ENCODE peak calls at places on chromosome 16, in five cellular contexts. K is prostate gland, P is mammary epithelial cell, S is mesenchymal stem cell, Q is HL-60. A is an unnamed sample.

GRCh38 chr16:23491490-23492391 is 18.6 kb downstream of the GGA2 start:
- DNase-seq in P (peak), Q (no peak), S (no peak), K (peak), A (no peak)

GRCh38 chr16:26252598-26252997 is 560.8 kb downstream of the HS3ST4 start:
- DNase-seq in Q (no peak), P (no peak), K (no peak), S (no peak), A (no peak)

GRCh38 chr16:20814761-20815160 is 8.4 kb downstream of the REXO5 start:
- DNase-seq in P (no peak), K (no peak), S (no peak), Q (no peak), A (no peak)

GRCh38 chr16:886802-887731 is 83.7 kb downstream of the LMF1 start:
- DNase-seq in Q (no peak), S (no peak), K (no peak), P (no peak), A (no peak)

GRCh38 chr16:19672378-19672777 is 45.6 kb downstream of the KNOP1 start:
- DNase-seq in K (no peak), Q (no peak), S (no peak), P (no peak), A (no peak)

GRCh38 chr16:20792216-20792615 is 14.1 kb downstream of the ERI2 start:
- DNase-seq in Q (no peak), P (no peak), K (no peak), S (no peak), A (no peak)

GRCh38 chr16:71883193-71883848 is 661 bp downstream of the ZNF821 start:
- DNase-seq in K (peak), Q (no peak), S (peak), P (peak), A (peak)

GRCh38 chr16:66928702-66929388 is 3.5 kb upstream of the RRAD start:
- DNase-seq in K (no peak), Q (no peak), P (peak), S (peak), A (no peak)

GRCh38 chr16:1310832-1311200 is 1.4 kb downstream of the UBE2I start:
- DNase-seq in K (no peak), S (peak), P (no peak), Q (no peak), A (no peak)

GRCh38 chr16:23504453-23505179 is 5.7 kb downstream of the GGA2 start:
- DNase-seq in Q (peak), P (peak), S (peak), K (no peak), A (peak)

GRCh38 chr16:73151225-73151624 is 103.3 kb upstream of the ZFHX3 start:
- DNase-seq in P (no peak), Q (no peak), S (no peak), K (no peak), A (no peak)

GRCh38 chr16:65583498-65583897 is 461.6 kb upstream of the CDH11 start:
- DNase-seq in Q (no peak), S (no peak), P (no peak), K (no peak), A (no peak)

GRCh38 chr16:72111653-72112451 is 18.2 kb downstream of the DHX38 start:
- DNase-seq in S (no peak), Q (no peak), K (no peak), P (no peak), A (no peak)

GRCh38 chr16:74372953-74373846 is 2.9 kb upstream of the NPIPB15 start:
- DNase-seq in P (no peak), K (no peak), S (no peak), Q (no peak), A (no peak)

GRCh38 chr16:81873843-81874752 is 95.0 kb downstream of the PLCG2 start:
- DNase-seq in Q (no peak), K (peak), S (peak), P (peak), A (no peak)

GRCh38 chr16:80804061-80804450 is 342 bp downstream of the CDYL2 start:
- DNase-seq in S (peak), K (peak), P (peak), Q (no peak), A (peak)

GRCh38 chr16:11556214-11556819 is 30.4 kb downstream of the LITAF start:
- DNase-seq in Q (no peak), S (no peak), K (no peak), P (no peak), A (no peak)

GRCh38 chr16:30054959-30055553 is 10.5 kb upstream of the ALDOA start:
- DNase-seq in S (peak), Q (no peak), K (peak), P (peak), A (no peak)

GRCh38 chr16:71929048-71929447 is 33.7 kb downstream of the IST1 start:
- DNase-seq in S (peak), Q (no peak), K (no peak), P (no peak), A (no peak)

GRCh38 chr16:85878407-85878806 is 20.6 kb upstream of the IRF8 start:
- DNase-seq in S (no peak), P (no peak), Q (no peak), K (no peak), A (no peak)

GRCh38 chr16:28010671-28011070 is 52.8 kb downstream of the GSG1L start:
- DNase-seq in P (no peak), Q (peak), K (no peak), S (no peak), A (no peak)

GRCh38 chr16:74903095-74903494 is 81.8 kb downstream of the WDR59 start:
- DNase-seq in Q (no peak), K (no peak), S (no peak), P (no peak), A (no peak)

GRCh38 chr16:14455577-14455976 is 174.5 kb downstream of the PARN start:
- DNase-seq in S (peak), Q (no peak), K (no peak), P (no peak), A (no peak)

DNA sequence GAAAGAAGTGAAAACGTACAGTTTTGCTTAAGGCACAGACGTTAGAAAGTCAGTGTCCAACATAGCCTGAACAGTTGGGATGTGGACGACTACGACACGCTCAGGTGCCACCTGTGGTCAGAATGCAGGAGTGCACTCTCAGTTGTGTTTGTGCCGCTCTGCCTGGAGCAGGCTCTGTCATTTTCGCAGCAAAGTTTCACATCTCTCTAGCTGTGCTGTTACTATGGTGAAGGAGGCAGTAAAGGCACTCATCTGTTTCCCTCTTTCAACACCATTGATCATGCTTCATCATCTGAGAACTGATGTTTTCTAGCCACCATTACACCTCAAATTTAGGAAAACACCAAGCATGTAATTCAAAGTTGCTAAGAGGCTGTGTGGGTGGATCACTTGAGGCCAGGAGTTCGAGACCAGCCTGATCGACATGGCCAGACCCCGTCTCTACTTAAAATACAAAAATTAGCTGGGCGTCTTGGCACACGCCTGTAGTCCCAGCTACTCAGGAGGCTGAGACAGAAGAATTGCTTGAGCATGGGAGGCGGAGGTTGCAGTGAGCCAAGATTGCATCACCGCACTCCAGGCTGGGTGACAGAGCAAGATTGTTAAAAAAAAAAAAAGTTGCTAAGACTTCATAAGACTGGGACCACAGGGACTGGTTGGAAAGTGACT is 44.9 kb upstream of the DNAJA2 start:
- DNase-seq in K (peak), P (peak), Q (peak), S (peak), A (no peak)
- H3K27ac ChIP-seq in K (no peak), P (no peak), Q (no peak), S (no peak), A (no peak)

DNA sequence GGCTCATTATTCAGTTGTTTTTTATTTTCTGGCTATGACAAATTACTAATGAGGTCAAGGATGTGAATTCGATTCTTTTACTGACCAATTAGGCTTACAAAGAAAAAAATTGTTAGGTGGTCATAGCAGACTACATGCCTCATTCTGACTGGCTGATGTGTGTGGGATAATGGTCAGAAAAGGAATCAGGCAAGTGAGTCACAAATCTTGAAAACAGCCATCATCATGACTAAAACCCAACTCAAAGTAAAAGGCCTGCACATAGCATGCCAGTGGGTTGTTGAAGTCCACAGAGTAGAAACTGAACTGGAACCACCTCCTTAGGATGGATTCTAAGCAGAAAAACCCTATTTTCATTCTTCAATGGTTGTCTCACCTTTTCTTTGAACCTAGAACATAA is 8.6 kb downstream of the RPGRIP1L start:
- DNase-seq in K (no peak), P (peak), Q (no peak), S (peak), A (no peak)
- H3K27ac ChIP-seq in K (no peak), P (no peak), Q (no peak), S (no peak), A (no peak)

DNA sequence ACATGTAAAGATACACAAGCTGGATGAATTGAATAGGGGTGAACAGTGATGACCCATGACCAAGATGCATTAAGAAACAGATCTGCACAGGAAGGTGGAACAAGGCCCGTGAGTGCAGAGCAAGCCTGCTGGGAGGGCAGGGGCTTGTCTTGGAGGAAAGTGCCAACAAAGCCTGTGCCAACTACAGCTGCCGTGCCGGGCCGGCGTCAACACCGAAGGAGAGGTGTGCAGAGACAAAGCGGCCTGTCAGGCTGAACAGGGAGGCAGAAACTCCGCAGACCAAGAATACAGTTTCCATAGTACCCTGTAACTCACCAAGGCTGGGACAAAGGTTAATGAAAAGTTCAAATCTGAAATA is 46.7 kb downstream of the ANKRD11 start:
- DNase-seq in Q (no peak), P (no peak), S (no peak), K (peak), A (no peak)
- H3K27ac ChIP-seq in Q (no peak), P (peak), S (peak), K (peak), A (no peak)

GRCh38 chr16:50265260-50265659 is 1.1 kb upstream of the ADCY7 start:
- DNase-seq in P (no peak), Q (no peak), K (no peak), S (peak), A (no peak)

GRCh38 chr16:50267151-50267631 is 840 bp downstream of the ADCY7 start:
- DNase-seq in P (no peak), Q (no peak), S (no peak), K (no peak), A (no peak)

GRCh38 chr16:50267651-50268050 is 1.3 kb downstream of the ADCY7 start:
- DNase-seq in P (no peak), Q (no peak), K (no peak), S (no peak), A (no peak)

GRCh38 chr16:50265716-50266336 is 525 bp upstream of the ADCY7 start:
- DNase-seq in Q (no peak), K (no peak), S (no peak), P (no peak), A (no peak)

GRCh38 chr16:50266337-50267091 is at the start of gene ADCY7:
- DNase-seq in Q (no peak), S (peak), P (peak), K (no peak), A (peak)
- H3K27ac ChIP-seq in Q (peak), S (peak), P (no peak), K (no peak), A (peak)

GRCh38 chr16:83882118-83882879 is 16.6 kb upstream of the MLYCD start:
- DNase-seq in P (no peak), K (no peak), S (no peak), Q (no peak), A (no peak)
- H3K27ac ChIP-seq in P (no peak), K (no peak), S (no peak), Q (no peak), A (no peak)

GRCh38 chr16:67945392-67945933 is 1.5 kb upstream of the LCAT start:
- DNase-seq in P (no peak), K (no peak), Q (no peak), S (no peak), A (no peak)

GRCh38 chr16:67946966-67947558 is 3.1 kb upstream of the LCAT start:
- DNase-seq in P (no peak), K (no peak), S (no peak), Q (no peak), A (no peak)

GRCh38 chr16:67944690-67945391 is 921 bp upstream of the LCAT start:
- DNase-seq in P (no peak), Q (no peak), K (no peak), S (no peak), A (no peak)

GRCh38 chr16:67948015-67948414 is 4.1 kb upstream of the LCAT start:
- DNase-seq in K (no peak), S (no peak), Q (no peak), P (no peak), A (no peak)

DNA sequence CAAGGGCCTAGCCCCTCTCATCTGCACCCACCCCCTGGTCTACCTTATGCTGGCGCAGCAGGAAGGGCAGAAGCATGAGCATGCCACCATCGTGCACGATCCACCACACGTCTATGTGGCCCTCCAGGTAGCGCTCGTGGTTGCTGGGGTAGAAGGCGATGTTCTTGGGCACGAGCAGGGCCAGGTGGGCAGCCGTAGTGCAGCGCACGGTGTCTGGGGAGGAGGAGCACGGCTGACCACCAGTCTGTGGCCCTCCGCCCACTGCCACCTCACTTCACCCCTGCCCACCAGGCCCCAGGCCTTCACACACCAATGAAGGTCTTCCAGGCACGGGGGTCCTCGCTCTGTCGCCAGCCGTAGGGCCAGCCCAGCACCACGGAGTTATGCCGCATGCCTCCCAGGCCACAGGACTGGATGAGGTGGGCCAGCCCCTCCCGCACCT is 2.2 kb upstream of the LCAT start:
- DNase-seq in K (no peak), Q (no peak), P (no peak), S (no peak), A (no peak)
- H3K27ac ChIP-seq in K (no peak), Q (no peak), P (no peak), S (no peak), A (no peak)

GRCh38 chr16:3158498-3159314 is 23.9 kb downstream of the ZNF213 start:
- DNase-seq in Q (peak), K (peak), P (peak), S (peak), A (peak)

GRCh38 chr16:3165111-3165822 is 22.7 kb upstream of the OR1F1 start:
- DNase-seq in K (no peak), S (no peak), P (no peak), Q (no peak), A (no peak)

GRCh38 chr16:3158014-3158497 is 23.2 kb downstream of the ZNF213 start:
- DNase-seq in S (peak), Q (no peak), P (peak), K (peak), A (no peak)

GRCh38 chr16:3164121-3164991 is 23.6 kb upstream of the OR1F1 start:
- DNase-seq in P (no peak), S (no peak), Q (no peak), K (no peak), A (no peak)

GRCh38 chr16:3161235-3162018 is 26.6 kb upstream of the OR1F1 start:
- DNase-seq in Q (no peak), P (no peak), K (no peak), S (no peak), A (no peak)
- H3K27ac ChIP-seq in Q (no peak), P (no peak), K (no peak), S (no peak), A (no peak)

GRCh38 chr16:58045096-58045495 is 19.5 kb downstream of the MMP15 start:
- DNase-seq in S (no peak), Q (no peak), K (no peak), P (no peak), A (no peak)

GRCh38 chr16:58044266-58045019 is 18.9 kb downstream of the MMP15 start:
- DNase-seq in Q (no peak), P (no peak), K (no peak), S (no peak), A (no peak)

GRCh38 chr16:58047557-58048348 is 22.2 kb downstream of the MMP15 start:
- DNase-seq in Q (no peak), K (no peak), S (no peak), P (no peak), A (no peak)

GRCh38 chr16:58046936-58047335 is 21.4 kb downstream of the MMP15 start:
- DNase-seq in S (no peak), P (no peak), Q (no peak), K (no peak), A (no peak)

DNA sequence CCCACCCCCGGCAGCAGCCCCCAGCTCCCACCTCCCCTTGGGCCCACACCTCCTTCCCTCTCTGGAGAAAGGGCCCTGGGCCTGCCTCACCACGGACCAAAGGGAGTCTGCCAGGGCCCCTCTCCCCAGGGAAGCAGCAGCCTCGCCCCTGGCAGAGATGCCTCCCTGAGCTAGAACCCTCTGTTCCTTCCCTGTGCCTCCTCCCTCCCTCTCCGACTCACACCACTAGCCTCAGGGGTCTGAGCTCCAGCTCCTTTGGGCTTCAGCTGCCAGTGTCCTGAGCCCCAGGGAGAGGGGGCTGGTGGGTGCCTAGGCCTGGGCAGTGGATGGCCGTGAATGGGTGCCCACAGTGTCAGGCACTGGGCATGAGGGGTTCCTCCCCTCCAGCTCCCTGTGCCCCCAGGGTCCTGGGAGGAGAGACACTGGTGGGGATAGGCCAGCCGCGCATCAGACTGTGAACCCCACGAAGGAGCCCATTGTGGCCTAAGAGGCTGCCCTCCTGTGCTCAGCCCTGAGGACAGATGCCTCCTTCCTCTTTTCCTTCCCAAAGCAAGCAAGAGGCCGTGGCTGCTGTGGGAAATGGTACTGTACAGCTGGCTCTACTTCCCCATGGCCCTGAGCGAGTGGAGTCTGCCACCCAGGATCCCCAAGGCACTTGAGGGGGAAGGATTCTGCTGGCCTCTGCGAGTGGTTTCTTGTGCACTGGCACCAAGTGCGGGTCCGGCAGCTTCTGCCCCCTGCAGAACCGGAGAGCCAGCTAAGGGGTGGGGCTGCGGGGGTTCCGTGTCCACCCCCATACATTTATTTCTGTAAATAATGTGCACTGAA is 20.7 kb downstream of the MMP15 start:
- DNase-seq in Q (no peak), P (no peak), S (no peak), K (no peak), A (no peak)
- H3K27ac ChIP-seq in Q (no peak), P (no peak), S (no peak), K (no peak), A (no peak)